ENCODE peak calls at places on chromosomes 11 and 22, in eight cellular contexts. S is CD8-positive, alpha-beta T cell; I is lower lobe of right lung; C is cardiac muscle cell; K is heart left ventricle; Z is neural progenitor cell; T is left ventricle myocardium inferior; M is HL-60. H is an unnamed sample. For H3K27me3, the result is how much of the 10 kb centered on the place peaks cover.

GRCh38 chr11:117199061-117199915 is at the start of gene TAGLN:
- DNase-seq in K (peak), T (peak), M (no peak), Z (peak), S (no peak), C (peak), I (peak), H (peak)

GRCh38 chr11:21264125-21264524 is 594.7 kb downstream of the NELL1 start:
- DNase-seq in S (no peak), I (no peak), Z (no peak), K (no peak), T (no peak), M (no peak), C (no peak), H (no peak)

GRCh38 chr11:44398266-44399045 is 88.5 kb upstream of the ALX4 start:
- DNase-seq in Z (no peak), C (no peak), I (no peak), S (no peak), T (no peak), M (no peak), K (no peak), H (no peak)

GRCh38 chr11:10979529-10979928 is 121.7 kb upstream of the ZBED5 start:
- DNase-seq in S (no peak), I (no peak), C (no peak), K (no peak), M (peak), T (no peak), Z (no peak), H (no peak)

GRCh38 chr22:42964994-42965699 is 49.8 kb downstream of the PACSIN2 start:
- DNase-seq in K (no peak), T (no peak), M (no peak), S (no peak), I (no peak), Z (no peak), C (no peak), H (no peak)

GRCh38 chr22:47445212-47445611 is 682.8 kb downstream of the TBC1D22A start:
- DNase-seq in T (no peak), M (no peak), K (no peak), I (no peak), C (no peak), Z (no peak), S (no peak), H (no peak)

GRCh38 chr11:119092880-119093665 is 8.4 kb downstream of the HMBS start:
- DNase-seq in Z (no peak), S (no peak), C (peak), M (no peak), T (no peak), K (no peak), I (no peak), H (no peak)

GRCh38 chr11:66919938-66920337 is 38.2 kb downstream of the PC start:
- DNase-seq in M (no peak), C (no peak), S (no peak), K (no peak), I (no peak), T (no peak), Z (no peak), H (no peak)

GRCh38 chr11:66727883-66728759 is 895 bp downstream of the SPTBN2 start:
- DNase-seq in M (no peak), S (no peak), K (no peak), I (no peak), Z (peak), T (no peak), C (no peak), H (no peak)

GRCh38 chr11:6615046-6615445 is 3.0 kb upstream of the TAF10 start:
- DNase-seq in K (no peak), T (no peak), Z (no peak), S (no peak), I (no peak), C (no peak), M (no peak), H (no peak)
- H3K27ac ChIP-seq in K (no peak), T (no peak), Z (no peak), S (no peak), I (no peak), C (no peak), M (no peak), H (no peak)

DNA sequence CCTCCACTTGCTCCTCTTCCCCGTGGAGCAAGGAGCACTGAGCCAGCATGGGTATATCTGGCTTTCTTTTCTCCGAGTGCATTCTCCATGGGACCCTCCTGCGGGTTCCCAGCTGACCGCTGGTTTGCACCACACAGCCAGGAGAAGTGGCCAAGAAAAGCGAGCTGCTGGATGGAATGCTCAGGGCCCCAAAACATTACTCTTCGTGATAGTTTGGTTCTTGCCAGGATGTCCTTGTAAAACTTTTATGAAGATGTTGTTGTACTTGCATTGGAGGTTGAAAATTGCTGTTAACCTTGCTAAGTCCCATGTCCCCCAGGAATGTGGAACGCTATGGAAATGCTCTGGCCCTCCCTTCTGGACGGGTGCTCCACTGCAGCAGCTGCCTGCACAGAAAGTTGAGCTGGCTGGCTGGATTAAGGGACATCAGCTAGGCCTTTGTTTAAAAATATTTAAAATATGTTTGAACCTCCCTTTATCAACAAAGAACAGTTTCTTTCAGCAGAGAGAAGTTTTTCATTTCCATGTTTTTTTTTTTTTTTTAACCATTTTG is 68.7 kb downstream of the ZNRF3 start:
- DNase-seq in S (no peak), Z (peak), K (peak), T (no peak), I (no peak), M (no peak), C (peak), H (no peak)
- H3K27me3 ChIP-seq in S (under half), Z (under half), K (under half), T (under half), I (under half), M (under half), C (under half), H (under half)

DNA sequence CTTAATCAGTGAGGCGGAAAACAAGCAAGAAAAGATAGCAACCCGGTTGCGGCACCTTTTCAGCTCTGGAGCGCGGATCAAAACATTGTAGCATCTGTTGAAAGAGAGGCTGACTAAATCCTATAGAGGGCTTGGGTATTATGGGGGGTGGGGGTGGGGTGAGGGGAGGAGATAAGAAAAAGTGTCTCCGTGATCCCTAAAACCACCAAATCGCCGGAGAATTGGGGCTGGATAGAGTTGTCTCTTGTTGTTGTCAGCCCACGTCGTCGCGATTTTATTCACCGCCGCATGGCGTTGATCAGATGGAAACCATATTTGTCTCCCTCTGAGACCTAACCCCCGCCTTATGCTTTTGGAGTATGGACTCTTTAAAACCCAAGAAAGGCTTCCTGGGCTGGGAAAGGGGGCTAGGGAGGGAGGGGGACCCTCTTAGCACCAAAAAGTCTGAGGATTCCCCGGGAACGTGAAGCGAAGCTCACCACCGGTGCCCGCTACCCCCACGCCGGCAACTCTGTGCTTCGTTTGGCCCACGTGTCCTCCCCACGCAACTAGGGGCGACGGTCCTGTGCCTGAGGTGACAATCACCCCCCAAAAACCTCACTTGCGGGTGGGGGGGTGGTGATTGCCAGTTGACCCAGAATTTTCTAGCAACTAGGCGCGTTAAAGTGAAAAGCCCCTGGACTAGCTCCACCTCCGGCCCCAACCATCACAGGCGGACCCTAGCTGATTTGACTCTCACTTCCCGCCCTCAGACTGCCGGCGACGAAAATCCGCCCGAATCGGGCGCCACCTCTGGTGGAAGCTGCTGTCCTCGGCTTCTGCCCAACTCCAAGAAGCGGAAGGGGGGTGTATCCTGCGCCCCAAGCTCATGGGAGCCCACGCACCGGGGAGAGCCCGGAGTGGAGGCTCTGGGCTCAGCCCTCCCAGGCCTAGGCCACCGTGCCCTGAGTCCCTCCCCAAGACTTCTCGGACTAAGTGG is 12.8 kb downstream of the PAX6 start:
- DNase-seq in C (no peak), T (no peak), I (no peak), K (no peak), M (peak), S (no peak), Z (peak), H (no peak)
- TF ChIP-seq CTCF in C (peak), T (no peak), I (no peak), K (no peak), M (no peak), S (no peak), Z (peak), H (no peak)

DNA sequence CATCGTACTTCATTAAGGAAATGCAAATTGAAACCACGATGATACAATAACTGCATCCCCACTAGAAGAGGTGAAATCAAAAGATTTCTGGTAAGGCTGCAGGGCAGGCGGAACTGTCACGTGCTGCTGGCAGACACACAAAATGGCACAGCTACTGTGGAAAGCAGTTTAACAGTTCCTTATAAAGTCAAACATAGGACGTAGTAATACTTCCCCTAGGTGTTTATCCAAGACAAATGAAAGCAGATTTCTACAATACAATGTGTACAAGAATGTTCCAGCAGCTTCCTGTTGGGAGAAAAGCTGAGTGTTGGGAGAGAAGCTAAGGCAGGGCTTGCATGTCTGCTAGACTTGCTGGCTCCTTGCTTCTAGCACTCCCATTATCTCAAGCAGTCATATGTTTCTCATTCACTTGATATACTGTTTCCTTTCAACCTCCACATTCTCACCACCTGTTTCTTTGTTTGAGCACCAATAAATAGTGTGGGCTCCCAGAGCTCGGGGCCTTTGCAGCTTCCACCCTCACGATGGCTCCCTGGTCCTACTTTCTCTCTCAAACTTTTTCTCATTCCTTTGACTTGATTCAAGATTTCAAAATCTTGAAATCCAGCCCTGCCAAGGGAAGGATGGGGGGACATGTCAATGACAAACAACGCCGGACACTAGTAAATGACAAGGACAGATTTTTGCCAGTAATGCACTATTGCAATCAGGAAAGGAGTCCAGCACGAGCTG is 21.3 kb upstream of the IL17RA start:
- DNase-seq in I (no peak), K (no peak), M (no peak), S (no peak), C (peak), Z (no peak), T (no peak), H (no peak)
- H3K27ac ChIP-seq in I (peak), K (peak), M (no peak), S (no peak), C (peak), Z (no peak), T (peak), H (peak)

GRCh38 chr11:2890466-2891241 is 5.1 kb upstream of the CDKN1C start:
- DNase-seq in C (peak), K (peak), I (peak), S (no peak), M (no peak), Z (peak), T (peak), H (no peak)
- H3K27me3 ChIP-seq in C (under half), K (under half), I (under half), S (under half), M (under half), Z (under half), T (under half), H (under half)

GRCh38 chr11:69949327-69949726 is 128.8 kb upstream of the ANO1 start:
- DNase-seq in I (no peak), T (peak), Z (no peak), K (peak), C (peak), M (no peak), S (no peak), H (peak)

GRCh38 chr11:69951821-69952590 is 126.1 kb upstream of the ANO1 start:
- DNase-seq in S (no peak), T (no peak), I (no peak), K (no peak), M (no peak), C (no peak), Z (no peak), H (no peak)

GRCh38 chr11:69950621-69951020 is 127.5 kb upstream of the ANO1 start:
- DNase-seq in S (no peak), C (no peak), Z (no peak), M (no peak), T (no peak), I (no peak), K (no peak), H (no peak)

GRCh38 chr11:69948256-69949141 is 129.3 kb upstream of the FGF3 start:
- DNase-seq in Z (peak), C (no peak), I (no peak), K (no peak), T (peak), S (no peak), M (no peak), H (no peak)

GRCh38 chr11:69950120-69950519 is 128.0 kb upstream of the ANO1 start:
- DNase-seq in C (no peak), M (no peak), Z (peak), K (no peak), I (no peak), T (no peak), S (no peak), H (no peak)
- TF ChIP-seq CTCF in C (peak), M (peak), Z (peak), K (no peak), I (peak), T (peak), S (peak), H (peak)

DNA sequence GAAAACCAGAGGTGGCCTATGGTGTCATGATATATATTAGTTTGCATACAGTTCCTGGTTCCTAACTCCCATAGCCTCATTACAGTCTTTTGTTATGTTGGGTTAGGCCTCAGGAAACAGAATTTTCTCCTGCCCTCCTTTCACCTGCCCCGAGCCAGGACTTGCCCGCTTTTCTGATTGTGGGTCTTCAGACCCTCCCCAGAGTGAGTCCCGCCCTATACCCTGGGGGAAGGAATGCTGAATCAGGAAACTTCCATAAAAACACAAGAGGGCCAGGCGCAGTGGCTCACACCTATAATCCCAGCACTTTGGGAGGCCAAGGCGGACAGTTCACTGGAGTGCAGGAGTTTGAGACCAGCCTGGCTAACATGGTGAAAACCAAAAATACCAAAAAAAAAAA is 70.9 kb downstream of the SLC35F2 start:
- DNase-seq in I (no peak), S (no peak), K (no peak), Z (no peak), C (no peak), M (no peak), T (no peak), H (no peak)
- H3K27ac ChIP-seq in I (no peak), S (no peak), K (no peak), Z (no peak), C (no peak), M (no peak), T (no peak), H (no peak)